ENCODE peak calls at places on chromosomes 13 and 19, in six cellular contexts. V is cardiac septum; Z is fibroblast of lung; K is anterior cingulate cortex; D is activated T-helper 2 cell treated with anti-CD3 and anti-CD28 coated beads, Interferon-gamma antibody, Interleukin-2, Interleukin-4, amounts not matched to agents 10 μg/mL and 5 μg/mL and 100 μg/mL, durations not matched to agents 14 hours and 24 hours and 36 hours; C is kidney tubule cell. U is an unnamed sample.
A peak's percentile ranks its signal among the peaks of the same experiment; 100 is the strongest.

GRCh38 chr19:32201661-32202060 is 143.7 kb upstream of the ZNF507 start:
- DNase-seq in V (no peak), Z (no peak), C (no peak), K (no peak), D (no peak), U (no peak)

GRCh38 chr13:101399365-101399764 is 16.9 kb downstream of the NALCN start:
- DNase-seq in K (no peak), Z (no peak), D (no peak), V (no peak), C (peak; percentile 19), U (no peak)

GRCh38 chr19:38068851-38069250 is 155.2 kb downstream of the DPF1 start:
- DNase-seq in D (no peak), K (no peak), Z (no peak), C (no peak), V (no peak), U (no peak)

GRCh38 chr13:99255241-99255640 is 2.9 kb downstream of the GPR18 start:
- DNase-seq in K (no peak), D (no peak), V (no peak), C (no peak), Z (no peak), U (no peak)

GRCh38 chr19:584240-585001 is 5.3 kb upstream of the HCN2 start:
- DNase-seq in C (peak; percentile 56), K (peak; percentile 24), V (no peak), Z (peak; percentile 39), D (peak; percentile 47), U (peak; percentile 20)

GRCh38 chr13:65435590-65435989 is 1794.5 kb downstream of the PCDH9 start:
- DNase-seq in D (no peak), Z (no peak), K (no peak), C (no peak), V (no peak), U (no peak)

GRCh38 chr13:27228131-27228530 is 23.2 kb upstream of the RPL21 start:
- DNase-seq in V (no peak), Z (no peak), K (no peak), D (no peak), C (no peak), U (no peak)

GRCh38 chr19:16457195-16457953 is 14.4 kb downstream of the EPS15L1 start:
- DNase-seq in C (peak; percentile 93), Z (peak; percentile 56), V (no peak), K (peak; percentile 36), D (no peak), U (peak; percentile 61)

U was measured in fibroblast of the aortic adventitia.